ENCODE peak calls at places on chromosomes 4 and X, in eight cellular contexts. One of them, this sample, is unnamed.

GRCh38 chrX:129777218-129777768 is 2.5 kb upstream of the SASH3 start:
- DNase-seq in amniotic epithelial cell: no peak
- DNase-seq in astrocyte of the spinal cord: no peak
- DNase-seq in foreskin fibroblast: no peak
- DNase-seq in nephron progenitor cell: no peak
- DNase-seq in head of caudate nucleus: no peak
- DNase-seq in esophagus squamous epithelium: no peak
- DNase-seq in activated CD4-positive, alpha-beta T cell treated with anti-CD3 and anti-CD28 coated beads, Interleukin-2, amount 10 ng/mL, durations not matched to agents 7 days and 5 days: peak
- DNase-seq in this sample: no peak

GRCh38 chrX:118974088-118974907 is at the start of gene LONRF3:
- DNase-seq in astrocyte of the spinal cord: peak
- DNase-seq in activated CD4-positive, alpha-beta T cell treated with anti-CD3 and anti-CD28 coated beads, Interleukin-2, amount 10 ng/mL, durations not matched to agents 7 days and 5 days: peak
- DNase-seq in foreskin fibroblast: peak
- DNase-seq in amniotic epithelial cell: peak
- DNase-seq in head of caudate nucleus: peak
- DNase-seq in esophagus squamous epithelium: no peak
- DNase-seq in nephron progenitor cell: peak
- DNase-seq in this sample: peak

GRCh38 chr4:98284640-98285046 is 23.5 kb downstream of the RAP1GDS1 start:
- DNase-seq in activated CD4-positive, alpha-beta T cell treated with anti-CD3 and anti-CD28 coated beads, Interleukin-2, amount 10 ng/mL, durations not matched to agents 7 days and 5 days: no peak
- DNase-seq in astrocyte of the spinal cord: no peak
- DNase-seq in foreskin fibroblast: peak
- DNase-seq in amniotic epithelial cell: no peak
- DNase-seq in head of caudate nucleus: no peak
- DNase-seq in nephron progenitor cell: peak
- DNase-seq in esophagus squamous epithelium: no peak
- DNase-seq in this sample: no peak

GRCh38 chr4:80184791-80185756 is 12.2 kb upstream of the PRDM8 start:
- DNase-seq in nephron progenitor cell: no peak
- DNase-seq in esophagus squamous epithelium: no peak
- DNase-seq in foreskin fibroblast: peak
- DNase-seq in activated CD4-positive, alpha-beta T cell treated with anti-CD3 and anti-CD28 coated beads, Interleukin-2, amount 10 ng/mL, durations not matched to agents 7 days and 5 days: peak
- DNase-seq in astrocyte of the spinal cord: no peak
- DNase-seq in amniotic epithelial cell: no peak
- DNase-seq in head of caudate nucleus: no peak
- DNase-seq in this sample: peak

GRCh38 chr4:145523117-145523516 is 41.5 kb downstream of the SMAD1 start:
- DNase-seq in nephron progenitor cell: no peak
- DNase-seq in activated CD4-positive, alpha-beta T cell treated with anti-CD3 and anti-CD28 coated beads, Interleukin-2, amount 10 ng/mL, durations not matched to agents 7 days and 5 days: no peak
- DNase-seq in head of caudate nucleus: no peak
- DNase-seq in amniotic epithelial cell: peak
- DNase-seq in astrocyte of the spinal cord: no peak
- DNase-seq in foreskin fibroblast: peak
- DNase-seq in esophagus squamous epithelium: no peak
- DNase-seq in this sample: peak

GRCh38 chrX:78555401-78555980 is 103.6 kb downstream of the RTL3 start:
- DNase-seq in nephron progenitor cell: no peak
- DNase-seq in foreskin fibroblast: no peak
- DNase-seq in activated CD4-positive, alpha-beta T cell treated with anti-CD3 and anti-CD28 coated beads, Interleukin-2, amount 10 ng/mL, durations not matched to agents 7 days and 5 days: no peak
- DNase-seq in esophagus squamous epithelium: no peak
- DNase-seq in amniotic epithelial cell: no peak
- DNase-seq in astrocyte of the spinal cord: peak
- DNase-seq in head of caudate nucleus: no peak
- DNase-seq in this sample: no peak

GRCh38 chr4:54064317-54065275 is at the start of gene CHIC2:
- DNase-seq in esophagus squamous epithelium: peak
- DNase-seq in head of caudate nucleus: peak
- DNase-seq in nephron progenitor cell: peak
- DNase-seq in activated CD4-positive, alpha-beta T cell treated with anti-CD3 and anti-CD28 coated beads, Interleukin-2, amount 10 ng/mL, durations not matched to agents 7 days and 5 days: peak
- DNase-seq in amniotic epithelial cell: peak
- DNase-seq in foreskin fibroblast: peak
- DNase-seq in astrocyte of the spinal cord: peak
- DNase-seq in this sample: peak

GRCh38 chr4:174697164-174697563 is 131.9 kb downstream of the GLRA3 start:
- DNase-seq in esophagus squamous epithelium: no peak
- DNase-seq in foreskin fibroblast: peak
- DNase-seq in head of caudate nucleus: no peak
- DNase-seq in amniotic epithelial cell: peak
- DNase-seq in activated CD4-positive, alpha-beta T cell treated with anti-CD3 and anti-CD28 coated beads, Interleukin-2, amount 10 ng/mL, durations not matched to agents 7 days and 5 days: no peak
- DNase-seq in nephron progenitor cell: no peak
- DNase-seq in astrocyte of the spinal cord: no peak
- DNase-seq in this sample: no peak

GRCh38 chrX:71660562-71661416 is 6.6 kb upstream of the LOC101059915 start:
- DNase-seq in amniotic epithelial cell: no peak
- DNase-seq in activated CD4-positive, alpha-beta T cell treated with anti-CD3 and anti-CD28 coated beads, Interleukin-2, amount 10 ng/mL, durations not matched to agents 7 days and 5 days: no peak
- DNase-seq in nephron progenitor cell: no peak
- DNase-seq in head of caudate nucleus: no peak
- DNase-seq in esophagus squamous epithelium: no peak
- DNase-seq in astrocyte of the spinal cord: no peak
- DNase-seq in foreskin fibroblast: no peak
- DNase-seq in this sample: no peak

GRCh38 chrX:96394566-96394965 is 290.1 kb upstream of the DIAPH2 start:
- DNase-seq in amniotic epithelial cell: peak
- DNase-seq in foreskin fibroblast: peak
- DNase-seq in esophagus squamous epithelium: no peak
- DNase-seq in head of caudate nucleus: no peak
- DNase-seq in activated CD4-positive, alpha-beta T cell treated with anti-CD3 and anti-CD28 coated beads, Interleukin-2, amount 10 ng/mL, durations not matched to agents 7 days and 5 days: no peak
- DNase-seq in nephron progenitor cell: no peak
- DNase-seq in astrocyte of the spinal cord: no peak
- DNase-seq in this sample: no peak

GRCh38 chr4:139844057-139844456 is 178.4 kb downstream of the MGST2 start:
- DNase-seq in astrocyte of the spinal cord: no peak
- DNase-seq in esophagus squamous epithelium: no peak
- DNase-seq in amniotic epithelial cell: peak
- DNase-seq in foreskin fibroblast: peak
- DNase-seq in head of caudate nucleus: no peak
- DNase-seq in nephron progenitor cell: no peak
- DNase-seq in activated CD4-positive, alpha-beta T cell treated with anti-CD3 and anti-CD28 coated beads, Interleukin-2, amount 10 ng/mL, durations not matched to agents 7 days and 5 days: no peak
- DNase-seq in this sample: peak

GRCh38 chrX:45129055-45129454 is 71.6 kb downstream of the DIPK2B start:
- DNase-seq in esophagus squamous epithelium: no peak
- DNase-seq in nephron progenitor cell: no peak
- DNase-seq in foreskin fibroblast: no peak
- DNase-seq in astrocyte of the spinal cord: no peak
- DNase-seq in amniotic epithelial cell: no peak
- DNase-seq in head of caudate nucleus: no peak
- DNase-seq in activated CD4-positive, alpha-beta T cell treated with anti-CD3 and anti-CD28 coated beads, Interleukin-2, amount 10 ng/mL, durations not matched to agents 7 days and 5 days: no peak
- DNase-seq in this sample: no peak

GRCh38 chrX:13226214-13226613 is 93.6 kb downstream of the ATXN3L start:
- DNase-seq in astrocyte of the spinal cord: no peak
- DNase-seq in esophagus squamous epithelium: no peak
- DNase-seq in activated CD4-positive, alpha-beta T cell treated with anti-CD3 and anti-CD28 coated beads, Interleukin-2, amount 10 ng/mL, durations not matched to agents 7 days and 5 days: no peak
- DNase-seq in nephron progenitor cell: no peak
- DNase-seq in amniotic epithelial cell: no peak
- DNase-seq in head of caudate nucleus: no peak
- DNase-seq in foreskin fibroblast: peak
- DNase-seq in this sample: no peak

GRCh38 chr4:184472540-184473264 is 1.6 kb downstream of the IRF2 start:
- DNase-seq in esophagus squamous epithelium: peak
- DNase-seq in head of caudate nucleus: peak
- DNase-seq in foreskin fibroblast: peak
- DNase-seq in amniotic epithelial cell: peak
- DNase-seq in activated CD4-positive, alpha-beta T cell treated with anti-CD3 and anti-CD28 coated beads, Interleukin-2, amount 10 ng/mL, durations not matched to agents 7 days and 5 days: peak
- DNase-seq in nephron progenitor cell: peak
- DNase-seq in astrocyte of the spinal cord: peak
- DNase-seq in this sample: peak

GRCh38 chr4:163649557-163650091 is 155.1 kb downstream of the TMA16 start:
- DNase-seq in astrocyte of the spinal cord: no peak
- DNase-seq in nephron progenitor cell: no peak
- DNase-seq in activated CD4-positive, alpha-beta T cell treated with anti-CD3 and anti-CD28 coated beads, Interleukin-2, amount 10 ng/mL, durations not matched to agents 7 days and 5 days: no peak
- DNase-seq in amniotic epithelial cell: no peak
- DNase-seq in head of caudate nucleus: no peak
- DNase-seq in esophagus squamous epithelium: no peak
- DNase-seq in foreskin fibroblast: no peak
- DNase-seq in this sample: no peak

GRCh38 chrX:45164021-45164621 is 36.6 kb downstream of the DIPK2B start:
- DNase-seq in amniotic epithelial cell: no peak
- DNase-seq in foreskin fibroblast: peak
- DNase-seq in activated CD4-positive, alpha-beta T cell treated with anti-CD3 and anti-CD28 coated beads, Interleukin-2, amount 10 ng/mL, durations not matched to agents 7 days and 5 days: no peak
- DNase-seq in head of caudate nucleus: peak
- DNase-seq in nephron progenitor cell: no peak
- DNase-seq in astrocyte of the spinal cord: no peak
- DNase-seq in esophagus squamous epithelium: no peak
- DNase-seq in this sample: peak